ENCODE peak calls at places on chromosomes 16 and 17, in six cellular contexts. G is ascending aorta, P is mesothelial cell of epicardium, I is psoas muscle, E is tibial artery, K is cardiac fibroblast. T is an unnamed sample.

GRCh38 chr17:45061606-45062205 is 589 bp downstream of the NMT1 start:
- DNase-seq in G (no peak), P (no peak), I (no peak), E (peak; percentile 4), K (no peak), T (no peak)

GRCh38 chr16:8945626-8946296 is 17.9 kb downstream of the USP7 start:
- DNase-seq in G (no peak), P (no peak), I (no peak), E (no peak), K (no peak), T (no peak)

GRCh38 chr17:42895185-42895555 is 5.4 kb upstream of the G6PC1 start:
- DNase-seq in G (peak; percentile 46), P (no peak), I (peak; percentile 81), E (peak; percentile 92), K (peak; percentile 90), T (no peak)

GRCh38 chr17:57946798-57947358 is 8.3 kb downstream of the CUEDC1 start:
- DNase-seq in G (no peak), P (no peak), I (peak; percentile 63), E (peak; percentile 74), K (peak; percentile 76), T (no peak)

GRCh38 chr16:21224800-21225199 is 8.7 kb upstream of the ANKS4B start:
- DNase-seq in G (no peak), P (no peak), I (no peak), E (no peak), K (no peak), T (no peak)

GRCh38 chr17:39699818-39700147 is at the start of gene ERBB2:
- DNase-seq in G (no peak), P (peak; percentile 75), I (peak; percentile 81), E (peak; percentile 93), K (peak; percentile 79), T (no peak)

GRCh38 chr16:83227336-83227735 is 580.4 kb upstream of the HSBP1 start:
- DNase-seq in G (no peak), P (no peak), I (no peak), E (no peak), K (no peak), T (no peak)

GRCh38 chr16:22188595-22189442 is 17.3 kb upstream of the EEF2K start:
- DNase-seq in G (no peak), P (peak; percentile 65), I (peak; percentile 74), E (peak; percentile 80), K (peak; percentile 95), T (no peak)

GRCh38 chr16:10981697-10982216 is 37.4 kb downstream of the CLEC16A start:
- DNase-seq in G (no peak), P (no peak), I (no peak), E (no peak), K (no peak), T (no peak)

GRCh38 chr16:89396156-89396555 is 94.2 kb downstream of the ANKRD11 start:
- DNase-seq in G (no peak), P (no peak), I (peak; percentile 50), E (no peak), K (no peak), T (no peak)

GRCh38 chr16:60744198-60744597 is 1292.0 kb downstream of the CDH8 start:
- DNase-seq in G (no peak), P (no peak), I (no peak), E (no peak), K (no peak), T (no peak)

GRCh38 chr16:81994485-81994884 is 16.8 kb downstream of the SDR42E1 start:
- DNase-seq in G (no peak), P (no peak), I (no peak), E (no peak), K (no peak), T (no peak)

GRCh38 chr17:63699638-63700527 is at the start of gene LIMD2:
- DNase-seq in G (no peak), P (peak; percentile 71), I (peak; percentile 77), E (peak; percentile 73), K (no peak), T (no peak)

GRCh38 chr16:68492501-68493411 is 44.4 kb upstream of the SMPD3 start:
- DNase-seq in G (no peak), P (no peak), I (no peak), E (no peak), K (no peak), T (no peak)

GRCh38 chr17:15884731-15885130 is 60.2 kb upstream of the ADORA2B start:
- DNase-seq in G (no peak), P (no peak), I (no peak), E (no peak), K (peak; percentile 28), T (no peak)

GRCh38 chr17:35747540-35748017 is 5.5 kb downstream of the GAS2L2 start:
- DNase-seq in G (no peak), P (peak; percentile 86), I (peak; percentile 84), E (peak; percentile 81), K (peak; percentile 86), T (peak; percentile 89)

GRCh38 chr17:80028030-80028429 is 7.6 kb downstream of the TBC1D16 start:
- DNase-seq in G (no peak), P (no peak), I (no peak), E (no peak), K (no peak), T (no peak)

GRCh38 chr16:11799509-11800384 is 2.7 kb upstream of the ZC3H7A start:
- DNase-seq in G (no peak), P (no peak), I (no peak), E (peak; percentile 43), K (no peak), T (no peak)

GRCh38 chr17:78346605-78347250 is 13.1 kb downstream of the SOCS3 start:
- DNase-seq in G (no peak), P (no peak), I (no peak), E (no peak), K (no peak), T (no peak)

GRCh38 chr16:17541324-17541723 is 70.6 kb upstream of the XYLT1 start:
- DNase-seq in G (no peak), P (no peak), I (no peak), E (no peak), K (no peak), T (no peak)

GRCh38 chr16:86363057-86363490 is 147.3 kb upstream of the FOXF1 start:
- DNase-seq in G (no peak), P (no peak), I (no peak), E (no peak), K (peak; percentile 75), T (no peak)

GRCh38 chr16:85171004-85171808 is 58.9 kb upstream of the CIBAR2 start:
- DNase-seq in G (no peak), P (no peak), I (peak; percentile 52), E (no peak), K (no peak), T (no peak)

GRCh38 chr16:80896778-80897177 is 92.4 kb upstream of the CDYL2 start:
- DNase-seq in G (no peak), P (no peak), I (no peak), E (no peak), K (no peak), T (no peak)

GRCh38 chr16:65388592-65388991 is 266.7 kb upstream of the CDH11 start:
- DNase-seq in G (no peak), P (no peak), I (no peak), E (no peak), K (peak; percentile 52), T (no peak)

GRCh38 chr16:70659953-70660671 is 13.8 kb downstream of the IL34 start:
- DNase-seq in G (no peak), P (no peak), I (no peak), E (no peak), K (no peak), T (no peak)

GRCh38 chr17:81027038-81027437 is 7.9 kb upstream of the BAIAP2 start:
- DNase-seq in G (no peak), P (no peak), I (peak; percentile 46), E (no peak), K (no peak), T (no peak)

GRCh38 chr17:83103938-83104311 is 24.5 kb downstream of the METRNL start:
- DNase-seq in G (no peak), P (no peak), I (no peak), E (no peak), K (no peak), T (no peak)

GRCh38 chr16:282944-283744 is at the start of gene PDIA2:
- DNase-seq in G (no peak), P (no peak), I (peak; percentile 43), E (no peak), K (no peak), T (no peak)

GRCh38 chr16:66459878-66460277 is 32.8 kb downstream of the BEAN1 start:
- DNase-seq in G (no peak), P (no peak), I (no peak), E (no peak), K (no peak), T (no peak)

DNA sequence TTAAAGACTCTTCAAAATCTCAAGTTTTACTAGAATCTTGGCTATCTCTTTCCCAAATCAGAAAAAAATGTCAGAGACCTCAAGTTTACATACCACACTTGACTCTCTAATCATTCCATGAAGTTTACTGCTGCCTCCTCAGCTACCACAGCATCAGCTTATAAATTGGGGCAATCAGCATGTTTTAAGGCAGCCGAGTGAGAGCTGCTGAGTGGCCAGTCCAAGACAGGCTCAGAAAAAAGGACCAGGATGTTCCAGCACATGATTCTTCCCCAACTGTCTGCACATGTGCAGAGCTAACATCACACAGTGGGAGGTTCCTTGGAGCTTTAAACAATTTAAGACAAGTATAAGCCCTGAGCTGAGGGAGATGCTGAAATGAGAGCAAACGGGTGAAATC is 140.6 kb upstream of the NUDT7 start:
- DNase-seq in G (no peak), P (no peak), I (no peak), E (no peak), K (no peak), T (no peak)
- TF ChIP-seq CTCF in G (no peak), P (no peak), I (no peak), E (no peak), K (no peak), T (no peak)

GRCh38 chr16:13968835-13969234 is 48.9 kb downstream of the ERCC4 start:
- DNase-seq in G (no peak), P (no peak), I (no peak), E (no peak), K (no peak), T (no peak)
- TF ChIP-seq CTCF in G (no peak), P (no peak), I (no peak), E (no peak), K (no peak), T (no peak)

GRCh38 chr16:24583494-24583893 is 44.1 kb downstream of the RBBP6 start:
- DNase-seq in G (no peak), P (no peak), I (no peak), E (no peak), K (no peak), T (no peak)

GRCh38 chr16:24577167-24577566 is 37.8 kb downstream of the RBBP6 start:
- DNase-seq in G (no peak), P (no peak), I (no peak), E (no peak), K (peak; percentile 59), T (no peak)

DNA sequence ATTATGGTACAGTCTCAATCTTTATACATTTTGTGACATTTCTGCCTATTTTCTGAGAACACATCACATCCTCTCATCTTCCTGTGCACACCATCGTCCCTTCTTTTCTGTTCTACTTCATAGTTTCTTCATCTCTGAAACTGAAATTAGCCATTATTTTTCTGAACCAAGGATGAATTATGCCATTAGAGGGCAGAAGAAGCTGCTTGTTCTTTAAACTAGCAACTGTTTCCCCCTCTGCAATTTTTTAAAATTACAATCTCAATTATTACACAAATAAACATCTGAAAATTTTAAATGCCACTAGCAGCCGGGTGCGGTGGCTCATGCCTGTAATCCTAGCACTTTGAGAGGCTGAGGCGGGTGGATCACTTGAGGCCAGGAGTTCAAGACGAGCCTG is 41.3 kb downstream of the RBBP6 start:
- DNase-seq in G (no peak), P (no peak), I (no peak), E (no peak), K (peak; percentile 67), T (no peak)
- TF ChIP-seq CTCF in G (peak; percentile 27), P (no peak), I (peak; percentile 28), E (peak; percentile 36), K (peak; percentile 55), T (no peak)

GRCh38 chr17:66915204-66915611 is 49.3 kb upstream of the CACNG4 start:
- DNase-seq in G (no peak), P (no peak), I (peak; percentile 64), E (no peak), K (peak; percentile 14), T (no peak)
- TF ChIP-seq CTCF in G (no peak), P (no peak), I (peak; percentile 33), E (no peak), K (peak; percentile 5), T (no peak)